ENCODE peak calls at places on chromosomes 12 and 14, in six cellular contexts. T, B, Y, W, D and P are unnamed samples.

GRCh38 chr14:77882631-77883030 is 82.7 kb downstream of the ADCK1 start:
- DNase-seq in W (no peak), B (no peak), D (peak), T (peak), Y (no peak), P (no peak)

GRCh38 chr14:68284834-68285233 is 465.3 kb downstream of the RAD51B start:
- DNase-seq in B (no peak), W (no peak), Y (no peak), T (no peak), D (no peak), P (no peak)

GRCh38 chr14:27528328-27528727 is 930.5 kb upstream of the NOVA1 start:
- DNase-seq in B (no peak), T (peak), D (peak), Y (no peak), W (peak), P (peak)

GRCh38 chr12:12715459-12716150 is 1.6 kb upstream of the CDKN1B start:
- DNase-seq in Y (no peak), W (no peak), D (peak), T (peak), B (no peak), P (peak)

GRCh38 chr12:15268927-15269552 is 47.8 kb upstream of the RERG start:
- DNase-seq in Y (no peak), W (peak), T (peak), D (peak), B (peak), P (peak)

GRCh38 chr12:20801035-20801434 is 9.5 kb upstream of the SLCO1B3 start:
- DNase-seq in W (no peak), B (no peak), D (no peak), T (no peak), Y (no peak), P (no peak)

GRCh38 chr14:70822706-70823185 is 13.4 kb upstream of the MAP3K9 start:
- DNase-seq in B (peak), Y (no peak), D (peak), W (peak), T (peak), P (no peak)

GRCh38 chr12:51323966-51324895 is at the start of gene BIN2:
- DNase-seq in B (peak), W (no peak), T (no peak), Y (no peak), D (no peak), P (no peak)

GRCh38 chr14:33555710-33556350 is 395.0 kb downstream of the EGLN3 start:
- DNase-seq in T (no peak), B (no peak), D (no peak), Y (no peak), W (no peak), P (peak)

GRCh38 chr12:32894566-32894965 is 2.0 kb downstream of the PKP2 start:
- DNase-seq in D (no peak), Y (no peak), W (no peak), B (no peak), T (no peak), P (no peak)

GRCh38 chr14:73723411-73723798 is 9.2 kb upstream of the PNMA1 start:
- DNase-seq in B (no peak), W (no peak), T (no peak), Y (no peak), D (peak), P (peak)

GRCh38 chr12:10304161-10304574 is 3.5 kb upstream of the KLRD1 start:
- DNase-seq in Y (no peak), T (no peak), W (no peak), B (no peak), D (peak), P (peak)

GRCh38 chr12:120225200-120225558 is 24.3 kb upstream of the RPLP0 start:
- DNase-seq in T (peak), Y (no peak), D (no peak), W (no peak), B (no peak), P (no peak)

GRCh38 chr14:91252901-91253794 is 8.6 kb upstream of the GPR68 start:
- DNase-seq in T (peak), W (no peak), Y (no peak), B (no peak), D (peak), P (no peak)

GRCh38 chr12:21992823-21993222 is 51.6 kb upstream of the ABCC9 start:
- DNase-seq in D (peak), T (no peak), W (no peak), Y (no peak), B (no peak), P (no peak)

GRCh38 chr14:70707138-70708038 is 65.7 kb downstream of the TTC9 start:
- DNase-seq in B (peak), D (peak), W (no peak), Y (no peak), T (peak), P (peak)

GRCh38 chr14:80959448-80960006 is 4.1 kb downstream of the TSHR start:
- DNase-seq in Y (no peak), W (peak), D (peak), T (peak), B (no peak), P (no peak)

GRCh38 chr14:77590845-77591506 is 25.5 kb downstream of the SPTLC2 start:
- DNase-seq in Y (no peak), D (no peak), B (peak), T (no peak), W (no peak), P (no peak)

GRCh38 chr14:61347771-61348443 is 26.5 kb downstream of the PRKCH start:
- DNase-seq in B (no peak), Y (no peak), D (no peak), T (no peak), W (no peak), P (no peak)

GRCh38 chr12:56143870-56144269 is 8.5 kb upstream of the MYL6B start:
- DNase-seq in T (no peak), D (no peak), W (no peak), Y (no peak), B (no peak), P (no peak)

GRCh38 chr14:78700236-78700635 is 530.1 kb downstream of the NRXN3 start:
- DNase-seq in B (no peak), T (peak), W (no peak), Y (no peak), D (no peak), P (no peak)

GRCh38 chr12:24820872-24821271 is 128.0 kb downstream of the BCAT1 start:
- DNase-seq in T (no peak), B (peak), D (peak), W (no peak), Y (no peak), P (peak)

GRCh38 chr12:80648866-80649265 is 58.6 kb upstream of the MYF6 start:
- DNase-seq in Y (no peak), T (no peak), D (peak), B (no peak), W (no peak), P (peak)

GRCh38 chr12:108980831-108981618 is 39.8 kb downstream of the SVOP start:
- DNase-seq in B (no peak), D (no peak), T (no peak), Y (no peak), W (no peak), P (peak)

GRCh38 chr12:27705263-27705662 is 5.4 kb upstream of the MRPS35 start:
- DNase-seq in T (no peak), Y (no peak), W (no peak), B (no peak), D (no peak), P (no peak)

GRCh38 chr12:122471324-122472226 is 29.2 kb downstream of the ZCCHC8 start:
- DNase-seq in W (peak), D (peak), B (no peak), T (peak), Y (no peak), P (peak)

GRCh38 chr12:121810234-121810817 is 6.5 kb downstream of the SETD1B start:
- DNase-seq in Y (no peak), T (no peak), B (no peak), D (no peak), W (no peak), P (no peak)

GRCh38 chr14:29925106-29925722 is 2.4 kb downstream of the PRKD1 start:
- DNase-seq in B (no peak), T (no peak), D (peak), W (no peak), Y (no peak), P (peak)

GRCh38 chr12:111129149-111129548 is 208.8 kb upstream of the MYL2 start:
- DNase-seq in B (no peak), Y (no peak), T (no peak), W (no peak), D (no peak), P (no peak)

GRCh38 chr14:91284791-91285548 is 40.5 kb upstream of the GPR68 start:
- DNase-seq in Y (no peak), B (no peak), T (peak), D (peak), W (no peak), P (peak)

GRCh38 chr12:131770120-131770519 is 58.1 kb upstream of the MMP17 start:
- DNase-seq in T (no peak), D (no peak), B (no peak), Y (peak), W (no peak), P (no peak)

GRCh38 chr12:65561798-65562382 is 262.4 kb upstream of the HMGA2 start:
- DNase-seq in Y (no peak), T (no peak), W (no peak), D (no peak), B (no peak), P (peak)

GRCh38 chr14:51394391-51394790 is 154.3 kb downstream of the TMX1 start:
- DNase-seq in W (peak), T (peak), D (peak), Y (no peak), B (no peak), P (no peak)

GRCh38 chr14:75216427-75217006 is 40.1 kb upstream of the TMED10 start:
- DNase-seq in W (no peak), T (no peak), D (no peak), B (no peak), Y (no peak), P (no peak)

GRCh38 chr12:105369014-105369413 is 38.5 kb downstream of the C12orf75 start:
- DNase-seq in Y (no peak), B (no peak), W (no peak), T (no peak), D (peak), P (peak)